ENCODE peak calls at places on chromosomes 12 and 14, in six cellular contexts. Z, E, T, L, S and J are unnamed samples.

GRCh38 chr12:14571779-14572178 is 4.1 kb upstream of the PLBD1 start:
- DNase-seq in Z (no peak), E (no peak), T (no peak), L (no peak), S (no peak), J (no peak)

GRCh38 chr14:24734917-24735500 is 101.0 kb upstream of the GZMB start:
- DNase-seq in Z (no peak), E (peak), T (peak), L (peak), S (peak), J (peak)

GRCh38 chr14:83847102-83847501 is 1682.8 kb upstream of the FLRT2 start:
- DNase-seq in Z (no peak), E (no peak), T (no peak), L (no peak), S (no peak), J (no peak)

GRCh38 chr12:112176321-112177010 is 51.1 kb downstream of the TRAFD1 start:
- DNase-seq in Z (no peak), E (no peak), T (no peak), L (no peak), S (no peak), J (no peak)

GRCh38 chr12:48532601-48533000 is 7.2 kb downstream of the OR8S1 start:
- DNase-seq in Z (no peak), E (no peak), T (no peak), L (no peak), S (no peak), J (no peak)

GRCh38 chr12:40015360-40015759 is 90.5 kb downstream of the SLC2A13 start:
- DNase-seq in Z (no peak), E (peak), T (no peak), L (no peak), S (peak), J (no peak)

GRCh38 chr12:10307630-10308029 is at the start of gene KLRD1:
- DNase-seq in Z (no peak), E (no peak), T (no peak), L (peak), S (no peak), J (no peak)

GRCh38 chr12:53586745-53587144 is 39.4 kb downstream of the ATF7 start:
- DNase-seq in Z (no peak), E (no peak), T (peak), L (no peak), S (no peak), J (no peak)

GRCh38 chr14:24398298-24398942 is 383 bp upstream of the NYNRIN start:
- DNase-seq in Z (no peak), E (no peak), T (peak), L (no peak), S (no peak), J (no peak)

GRCh38 chr14:100524933-100525243 is 62.3 kb downstream of the BEGAIN start:
- DNase-seq in Z (no peak), E (peak), T (no peak), L (no peak), S (no peak), J (no peak)

GRCh38 chr12:119869720-119870119 is 7.4 kb downstream of the CIT start:
- DNase-seq in Z (no peak), E (peak), T (peak), L (peak), S (peak), J (peak)